ENCODE peak calls at places on chromosomes 13 and 19, in four cellular contexts. H is tibial nerve, D is kidney epithelial cell, Y is heart right ventricle. P is an unnamed sample.

GRCh38 chr13:113407531-113408393 is 43.8 kb upstream of the GRTP1 start:
- DNase-seq in H (no peak), Y (no peak), D (no peak), P (no peak)

GRCh38 chr19:17706750-17707181 is 12.5 kb upstream of the MAP1S start:
- DNase-seq in H (no peak), Y (no peak), D (no peak), P (peak)

GRCh38 chr19:8094336-8094735 is 41.8 kb downstream of the CCL25 start:
- DNase-seq in H (no peak), D (no peak), Y (no peak), P (no peak)

GRCh38 chr19:4970558-4971423 is 1.9 kb downstream of the KDM4B start:
- DNase-seq in Y (peak), D (no peak), H (no peak), P (no peak)

GRCh38 chr19:50434525-50434924 is 1.8 kb downstream of the MYBPC2 start:
- DNase-seq in Y (no peak), D (no peak), H (no peak), P (no peak)

GRCh38 chr19:49512970-49513745 is 697 bp downstream of the FCGRT start:
- DNase-seq in D (no peak), Y (peak), H (peak), P (no peak)

GRCh38 chr19:55206664-55207500 is 2.4 kb downstream of the PTPRH start:
- DNase-seq in H (peak), Y (peak), D (peak), P (peak)

GRCh38 chr13:114110091-114110829 is 22.2 kb downstream of the RASA3 start:
- DNase-seq in D (no peak), H (no peak), Y (no peak), P (no peak)

GRCh38 chr19:58515259-58515658 is 3.5 kb upstream of the SLC27A5 start:
- DNase-seq in H (no peak), D (no peak), Y (no peak), P (no peak)
- H3K4me3 ChIP-seq in H (no peak), D (no peak), Y (no peak), P (no peak)

DNA sequence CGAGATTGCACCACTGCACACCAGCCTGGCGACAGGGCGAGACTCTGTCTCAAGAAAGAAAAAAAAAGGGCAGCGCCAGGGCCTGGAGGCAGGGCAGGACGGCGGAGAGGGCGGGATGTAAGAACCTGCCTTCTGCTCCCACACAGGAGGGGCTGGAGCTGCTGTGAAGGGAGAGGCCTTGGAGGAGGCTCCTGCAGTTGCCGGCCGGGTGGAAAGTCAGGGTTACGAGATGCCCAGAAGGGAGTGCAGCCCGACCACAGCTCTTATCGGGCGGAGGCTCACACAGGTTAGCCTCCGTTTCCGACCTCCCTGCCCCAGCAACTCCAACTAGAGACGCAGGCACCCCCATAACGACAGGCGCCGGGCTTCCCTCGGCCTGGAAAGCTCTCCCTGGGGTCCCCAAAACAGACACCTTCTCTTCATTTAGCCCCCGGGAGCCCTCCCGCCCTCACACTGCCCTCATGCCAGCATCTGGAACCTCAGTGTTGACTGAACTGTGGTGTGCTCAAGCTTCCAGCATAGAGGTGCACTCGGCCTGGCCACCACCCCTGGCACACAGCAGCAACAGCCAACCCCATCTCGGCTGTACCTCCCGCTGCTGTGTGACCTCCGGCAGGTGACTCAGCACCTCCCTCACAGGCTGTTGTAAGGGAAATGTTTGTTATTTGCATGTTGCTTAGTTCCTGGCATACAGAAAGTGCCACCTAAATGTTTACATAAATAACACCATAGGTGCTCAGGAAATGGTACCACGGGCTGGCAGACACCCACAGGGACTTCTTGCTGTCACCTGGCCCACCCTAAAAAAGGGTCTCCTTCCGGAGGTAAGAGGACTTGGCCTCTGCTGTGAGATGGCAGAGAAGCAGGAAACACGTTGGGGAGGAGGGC is 1.3 kb downstream of the PLPP2 start:
- DNase-seq in H (no peak), Y (no peak), D (peak), P (peak)
- H3K4me3 ChIP-seq in H (no peak), Y (no peak), D (peak), P (no peak)

GRCh38 chr19:11418518-11419506 is at the start of gene RGL3:
- DNase-seq in H (no peak), Y (peak), D (no peak), P (no peak)
- H3K4me3 ChIP-seq in H (peak), Y (peak), D (peak), P (no peak)

GRCh38 chr13:100230813-100231575 is 142.1 kb downstream of the PCCA start:
- DNase-seq in D (no peak), H (no peak), Y (no peak), P (no peak)

GRCh38 chr13:100234006-100234405 is 145.1 kb downstream of the PCCA start:
- DNase-seq in Y (no peak), D (no peak), H (no peak), P (no peak)

GRCh38 chr13:100234524-100235136 is 145.7 kb downstream of the PCCA start:
- DNase-seq in H (no peak), D (peak), Y (no peak), P (no peak)

GRCh38 chr13:100240109-100240779 is 151.4 kb downstream of the PCCA start:
- DNase-seq in H (no peak), D (no peak), Y (no peak), P (no peak)

GRCh38 chr13:100235311-100235901 is 146.5 kb downstream of the PCCA start:
- DNase-seq in H (peak), Y (no peak), D (peak), P (peak)
- H3K4me3 ChIP-seq in H (no peak), Y (no peak), D (no peak), P (no peak)